ENCODE peak calls at places on chromosome 11, in five cellular contexts. E, S, Q, L and D are unnamed samples.

GRCh38 chr11:65501005-65501529 is 2.2 kb downstream of the MALAT1 start:
- DNase-seq in S (no peak), L (no peak), Q (no peak), E (no peak), D (no peak)

GRCh38 chr11:102633385-102634026 is 8.4 kb upstream of the MMP20 start:
- DNase-seq in E (no peak), Q (no peak), L (no peak), S (no peak), D (no peak)

GRCh38 chr11:17892409-17892808 is 120.4 kb downstream of the SERGEF start:
- DNase-seq in Q (no peak), L (no peak), S (no peak), E (no peak), D (no peak)

GRCh38 chr11:91373497-91373896 is 851.1 kb upstream of the FAT3 start:
- DNase-seq in L (no peak), E (no peak), S (no peak), Q (no peak), D (no peak)

GRCh38 chr11:34395916-34396555 is 38.2 kb upstream of the ABTB2 start:
- DNase-seq in L (no peak), S (no peak), Q (no peak), E (no peak), D (peak)

GRCh38 chr11:3135491-3136440 is 29.3 kb downstream of the OSBPL5 start:
- DNase-seq in E (no peak), L (no peak), Q (peak), S (no peak), D (no peak)

GRCh38 chr11:113114452-113115027 is 153.3 kb downstream of the NCAM1 start:
- DNase-seq in E (peak), Q (peak), L (no peak), S (peak), D (peak)

GRCh38 chr11:17267576-17267975 is 9.0 kb upstream of the NUCB2 start:
- DNase-seq in S (peak), L (peak), E (no peak), Q (no peak), D (no peak)

GRCh38 chr11:11178671-11179070 is 174.4 kb downstream of the CSNK2A3 start:
- DNase-seq in S (no peak), L (no peak), E (no peak), Q (no peak), D (no peak)

GRCh38 chr11:64659417-64660144 is 63.4 kb downstream of the NRXN2 start:
- DNase-seq in E (no peak), Q (no peak), S (peak), L (peak), D (no peak)

GRCh38 chr11:88815505-88815904 is 250.3 kb downstream of the GRM5 start:
- DNase-seq in Q (no peak), S (no peak), E (no peak), L (no peak), D (no peak)

GRCh38 chr11:15819679-15820286 is 536.6 kb downstream of the SOX6 start:
- DNase-seq in S (peak), Q (peak), L (peak), E (peak), D (peak)

GRCh38 chr11:40417627-40418026 is 1041.8 kb downstream of the LRRC4C start:
- DNase-seq in L (no peak), S (no peak), E (no peak), Q (no peak), D (no peak)

GRCh38 chr11:130814440-130815073 is 101.7 kb downstream of the SNX19 start:
- DNase-seq in L (no peak), Q (no peak), S (no peak), E (peak), D (no peak)

GRCh38 chr11:66050581-66051231 is 1.5 kb upstream of the SF3B2 start:
- DNase-seq in E (no peak), S (no peak), Q (no peak), L (no peak), D (no peak)

GRCh38 chr11:69464621-69464960 is 16.9 kb upstream of the LINC01488 start:
- DNase-seq in E (no peak), S (no peak), L (no peak), Q (peak), D (no peak)

GRCh38 chr11:114208371-114208770 is 87.8 kb upstream of the NNMT start:
- DNase-seq in L (no peak), E (no peak), Q (no peak), S (no peak), D (no peak)

GRCh38 chr11:57742087-57742452 is 779 bp downstream of the SELENOH start:
- DNase-seq in L (no peak), S (no peak), Q (no peak), E (no peak), D (no peak)

GRCh38 chr11:116731821-116732739 is 40.7 kb downstream of the BUD13 start:
- DNase-seq in S (no peak), L (no peak), Q (no peak), E (no peak), D (no peak)

GRCh38 chr11:21628641-21629040 is 564.2 kb upstream of the ANO5 start:
- DNase-seq in L (no peak), Q (no peak), E (no peak), S (no peak), D (no peak)

GRCh38 chr11:76041208-76041607 is 165.1 kb downstream of the WNT11 start:
- DNase-seq in Q (no peak), L (no peak), S (no peak), E (no peak), D (no peak)

GRCh38 chr11:128448487-128448886 is 138.9 kb downstream of the ETS1 start:
- DNase-seq in S (peak), L (peak), E (peak), Q (peak), D (no peak)

GRCh38 chr11:116719102-116719501 is 53.7 kb downstream of the BUD13 start:
- DNase-seq in E (no peak), Q (no peak), S (no peak), L (no peak), D (no peak)

GRCh38 chr11:75577198-75577597 is 15.1 kb downstream of the SERPINH1 start:
- DNase-seq in E (peak), Q (peak), L (no peak), S (no peak), D (peak)

GRCh38 chr11:28547395-28547794 is 439.2 kb downstream of the METTL15 start:
- DNase-seq in Q (no peak), S (no peak), L (no peak), E (no peak), D (no peak)

GRCh38 chr11:5275369-5276110 is 5.8 kb upstream of the HBE1 start:
- DNase-seq in Q (no peak), L (no peak), E (no peak), S (no peak), D (no peak)
- TF ChIP-seq POLR2AphosphoS5 in Q (no peak), L (no peak), E (no peak), S (no peak), D (no peak)

GRCh38 chr11:60910281-60910687 is 3.7 kb upstream of the TMEM109 start:
- DNase-seq in S (no peak), E (peak), Q (peak), L (no peak), D (no peak)
- H3K4me3 ChIP-seq in S (no peak), E (no peak), Q (no peak), L (no peak), D (no peak)

DNA sequence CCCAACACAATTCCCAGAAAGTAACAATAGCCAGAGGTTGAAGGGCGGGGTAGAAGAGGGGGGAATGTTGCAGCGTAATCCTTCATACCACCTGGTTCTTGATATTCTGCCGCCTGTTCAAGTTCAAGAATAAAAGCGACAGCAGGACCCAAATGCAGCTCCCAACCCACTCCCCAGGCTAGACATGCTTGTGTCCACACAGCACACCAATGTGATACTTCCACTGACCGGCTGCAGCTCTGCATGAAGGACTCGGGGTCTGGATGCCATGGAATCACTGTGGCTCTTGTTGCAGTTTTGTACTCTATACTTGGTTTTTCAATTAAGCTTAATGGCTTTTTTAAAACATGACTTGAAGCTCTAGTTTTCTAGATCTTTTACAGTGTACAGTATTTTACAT is 6.5 kb downstream of the SRPRA start:
- DNase-seq in E (no peak), L (no peak), Q (no peak), S (no peak), D (no peak)
- TF ChIP-seq POLR2AphosphoS5 in E (no peak), L (no peak), Q (no peak), S (no peak), D (no peak)

DNA sequence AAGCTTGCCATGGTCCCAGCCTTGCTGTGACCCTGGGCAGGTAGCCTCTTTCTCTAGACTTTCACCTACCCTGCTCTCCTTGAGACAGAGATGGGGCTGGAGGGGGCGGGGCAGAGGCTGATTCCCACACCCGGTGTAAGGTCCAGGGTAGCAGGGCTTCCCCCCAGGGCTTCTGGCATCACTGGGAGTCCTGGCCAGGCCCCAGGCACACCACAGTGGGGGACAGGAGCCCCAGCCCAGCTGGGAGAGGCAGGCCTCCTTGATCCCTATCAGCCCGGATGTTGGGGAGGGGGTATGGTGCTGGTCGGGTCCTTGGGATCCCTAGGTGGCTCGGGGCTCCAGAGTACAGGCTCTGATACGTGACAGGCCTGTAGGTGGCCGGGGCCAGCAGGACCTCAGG is 1.7 kb upstream of the NUDT8 start:
- DNase-seq in E (no peak), Q (peak), L (no peak), S (no peak), D (no peak)
- H3K4me3 ChIP-seq in E (no peak), Q (no peak), L (no peak), S (no peak), D (no peak)